ENCODE peak calls at places on chromosomes 11 and 22, in six cellular contexts. L is CD4-positive, alpha-beta memory T cell; Q is BJ; K is heart right ventricle; D is HAP-1; W is MM.1S. O is an unnamed sample. For H3K27me3, the result is how much of the 10 kb centered on the place peaks cover.

GRCh38 chr11:78460468-78460867 is 42.8 kb upstream of the GAB2 start:
- DNase-seq in L (no peak), W (no peak), K (no peak), D (no peak), Q (no peak), O (no peak)

GRCh38 chr11:10397226-10397987 is 57.7 kb upstream of the AMPD3 start:
- DNase-seq in D (no peak), W (no peak), K (no peak), Q (no peak), L (no peak), O (no peak)

GRCh38 chr22:19430890-19431541 is 517 bp downstream of the HIRA start:
- DNase-seq in W (peak), Q (no peak), L (peak), D (no peak), K (no peak), O (no peak)

GRCh38 chr11:69040581-69041260 is 8.0 kb upstream of the TPCN2 start:
- DNase-seq in L (no peak), K (no peak), Q (peak), W (no peak), D (peak), O (no peak)

GRCh38 chr11:94185387-94186084 is 56.9 kb downstream of the PANX1 start:
- DNase-seq in L (no peak), W (no peak), Q (peak), D (no peak), K (no peak), O (no peak)

GRCh38 chr11:44963948-44964347 is 13.3 kb upstream of the TP53I11 start:
- DNase-seq in K (no peak), L (no peak), Q (no peak), W (no peak), D (no peak), O (no peak)

GRCh38 chr11:72379384-72380131 is 54.8 kb downstream of the CLPB start:
- DNase-seq in K (no peak), D (no peak), Q (no peak), W (no peak), L (no peak), O (no peak)

GRCh38 chr22:21451545-21452520 is 15.4 kb upstream of the TMEM191C start:
- DNase-seq in Q (no peak), D (no peak), W (no peak), L (no peak), K (peak), O (no peak)

GRCh38 chr11:66835762-66836405 is 7.4 kb upstream of the RCE1 start:
- DNase-seq in D (no peak), W (no peak), K (no peak), Q (no peak), L (no peak), O (no peak)

GRCh38 chr11:14310696-14311095 is 48.3 kb downstream of the RRAS2 start:
- DNase-seq in Q (peak), D (peak), L (no peak), W (no peak), K (no peak), O (no peak)

GRCh38 chr11:15651033-15651432 is 536.3 kb downstream of the INSC start:
- DNase-seq in W (no peak), K (no peak), Q (no peak), D (no peak), L (no peak), O (no peak)

GRCh38 chr22:35299217-35299716 is 427 bp upstream of the TOM1 start:
- DNase-seq in Q (no peak), D (no peak), K (no peak), W (peak), L (no peak), O (no peak)

GRCh38 chr11:29527391-29527936 is 489.4 kb downstream of the KCNA4 start:
- DNase-seq in W (peak), K (no peak), Q (no peak), L (no peak), D (no peak), O (no peak)

GRCh38 chr11:37572491-37573171 is 974.6 kb upstream of the RAG2 start:
- DNase-seq in L (no peak), K (no peak), W (no peak), Q (no peak), D (no peak), O (no peak)

GRCh38 chr11:3003396-3004231 is 11.5 kb upstream of the NAP1L4 start:
- DNase-seq in Q (no peak), D (no peak), K (no peak), W (no peak), L (no peak), O (no peak)

GRCh38 chr11:3002346-3002745 is 10.2 kb upstream of the NAP1L4 start:
- DNase-seq in D (no peak), Q (no peak), K (no peak), W (no peak), L (no peak), O (no peak)

GRCh38 chr11:3001496-3001895 is 9.4 kb upstream of the NAP1L4 start:
- DNase-seq in K (peak), D (no peak), Q (no peak), L (no peak), W (no peak), O (peak)

GRCh38 chr11:3004481-3004880 is 12.4 kb upstream of the NAP1L4 start:
- DNase-seq in Q (no peak), L (no peak), W (no peak), K (no peak), D (no peak), O (peak)

GRCh38 chr11:3002871-3003270 is 10.7 kb upstream of the NAP1L4 start:
- DNase-seq in L (no peak), Q (no peak), K (no peak), D (no peak), W (no peak), O (no peak)
- H3K4me3 ChIP-seq in L (no peak), Q (no peak), K (no peak), D (no peak), W (no peak), O (no peak)

GRCh38 chr11:13008625-13009475 is at the start of gene RASSF10:
- DNase-seq in L (no peak), D (no peak), K (peak), W (peak), Q (no peak), O (no peak)
- H3K27me3 ChIP-seq in L (under half), D (half or more), K (half or more), W (under half), Q (under half), O (under half)

DNA sequence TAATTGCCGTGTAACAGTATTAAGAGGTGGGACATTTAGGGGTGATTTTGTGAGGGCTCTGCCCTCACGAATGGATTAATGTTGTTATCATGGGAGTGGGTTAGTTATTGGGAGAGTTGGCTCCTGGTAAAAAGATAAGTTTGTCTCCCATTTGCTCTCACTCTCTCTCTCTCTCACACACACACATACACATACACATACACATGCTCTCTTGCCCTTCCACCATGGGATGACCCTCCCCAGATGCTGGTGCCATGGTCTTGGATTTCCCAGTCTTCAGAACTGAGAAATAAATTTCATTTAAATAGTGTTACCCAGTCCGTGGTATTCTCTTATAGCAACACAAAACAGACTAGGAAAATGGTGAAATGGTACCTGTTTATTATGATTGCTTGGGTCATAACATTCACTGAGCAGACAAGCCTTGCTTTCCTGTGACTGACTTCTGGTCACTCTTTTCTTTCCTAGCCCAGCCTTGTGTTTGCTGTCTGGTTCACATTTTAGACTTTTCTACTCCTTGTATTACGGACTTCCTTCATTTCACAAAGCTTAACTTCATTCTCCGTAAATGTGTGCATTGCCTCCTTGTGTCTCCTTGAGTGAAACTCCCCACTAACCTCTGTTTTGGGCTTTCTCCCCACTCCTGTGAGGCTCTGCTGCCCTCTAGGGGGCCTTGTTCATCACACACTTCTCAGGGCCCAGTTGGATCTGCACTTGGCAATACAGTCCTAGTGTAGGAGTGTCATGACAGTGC is 206.5 kb upstream of the CTSC start:
- DNase-seq in K (peak), L (peak), W (peak), D (peak), Q (peak), O (peak)
- H3K4me3 ChIP-seq in K (no peak), L (no peak), W (no peak), D (no peak), Q (no peak), O (no peak)

DNA sequence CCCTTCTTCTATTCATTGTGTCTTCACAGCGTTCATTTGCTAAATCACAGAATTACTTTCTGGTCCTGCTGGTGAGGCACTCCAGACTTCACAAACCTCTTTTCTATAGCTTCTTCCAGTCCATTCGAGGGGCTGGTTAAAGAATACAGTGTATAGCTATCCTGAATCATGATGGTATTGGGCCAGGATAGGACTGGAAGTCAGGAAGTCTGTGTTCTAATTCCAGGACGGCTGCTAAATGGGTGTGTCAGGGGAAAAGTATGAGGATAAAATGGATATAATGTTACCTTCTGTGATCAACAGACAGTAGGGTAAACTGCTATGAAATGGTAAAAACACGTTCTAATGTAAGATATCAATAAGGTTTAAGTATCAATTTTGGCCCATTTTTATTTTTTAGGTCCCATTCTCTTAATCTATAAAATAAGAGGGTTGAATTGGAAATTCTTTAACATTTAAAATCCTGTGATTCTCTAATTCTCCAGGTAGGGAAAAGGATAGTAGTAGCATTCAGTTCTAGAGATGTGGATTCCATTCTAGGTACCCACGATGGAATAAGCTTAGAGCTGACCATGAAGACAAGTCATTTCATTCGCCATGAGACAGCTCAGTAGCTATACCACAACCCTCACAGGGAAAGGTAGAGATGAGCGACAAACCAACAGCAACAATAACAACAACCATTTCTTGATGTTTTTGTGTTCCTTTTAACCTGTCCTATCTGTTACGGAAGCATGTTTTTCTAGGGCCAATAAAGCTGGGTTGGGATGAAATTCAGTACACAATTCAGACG is 96.1 kb downstream of the SLC1A2 start:
- DNase-seq in K (no peak), W (no peak), L (no peak), D (no peak), Q (no peak), O (no peak)
- H3K27me3 ChIP-seq in K (under half), W (under half), L (under half), D (under half), Q (under half), O (under half)

O was measured in tibial artery.